ENCODE peak calls at places on chromosomes 12 and 14, in four cellular contexts. One of them, this sample, is unnamed.

GRCh38 chr12:116276433-116277216 is 868 bp downstream of the MED13L start:
- DNase-seq in stomach: peak; percentile 77
- DNase-seq in HepG2: peak; percentile 71
- DNase-seq in H1: peak; percentile 66
- DNase-seq in this sample: peak; percentile 72

GRCh38 chr12:110079477-110080400 is 31.4 kb upstream of the C12orf76 start:
- DNase-seq in stomach: peak; percentile 44
- DNase-seq in HepG2: peak; percentile 96
- DNase-seq in H1: no peak
- DNase-seq in this sample: peak; percentile 38

GRCh38 chr14:35632276-35633071 is 98.5 kb downstream of the INSM2 start:
- DNase-seq in H1: no peak
- DNase-seq in HepG2: no peak
- DNase-seq in stomach: no peak
- DNase-seq in this sample: no peak

GRCh38 chr12:108948369-108948768 is 68.5 kb downstream of the DAO start:
- DNase-seq in H1: no peak
- DNase-seq in stomach: no peak
- DNase-seq in HepG2: no peak
- DNase-seq in this sample: no peak

GRCh38 chr12:76520348-76520747 is 39.2 kb downstream of the OSBPL8 start:
- DNase-seq in H1: no peak
- DNase-seq in stomach: no peak
- DNase-seq in HepG2: no peak
- DNase-seq in this sample: no peak

GRCh38 chr12:116999066-116999465 is 88.3 kb downstream of the FBXW8 start:
- DNase-seq in H1: no peak
- DNase-seq in HepG2: no peak
- DNase-seq in stomach: no peak
- DNase-seq in this sample: no peak

GRCh38 chr12:62919827-62920226 is 15.1 kb downstream of the PPM1H start:
- DNase-seq in stomach: peak; percentile 35
- DNase-seq in H1: no peak
- DNase-seq in HepG2: no peak
- DNase-seq in this sample: no peak

GRCh38 chr12:96416033-96416790 is 16.0 kb upstream of the CDK17 start:
- DNase-seq in stomach: no peak
- DNase-seq in HepG2: peak; percentile 21
- DNase-seq in H1: no peak
- DNase-seq in this sample: no peak

GRCh38 chr14:68979722-68980552 is 835 bp upstream of the ACTN1 start:
- DNase-seq in HepG2: no peak
- DNase-seq in stomach: peak; percentile 54
- DNase-seq in H1: peak; percentile 81
- DNase-seq in this sample: no peak

GRCh38 chr12:104670439-104671406 is 214.0 kb downstream of the CHST11 start:
- DNase-seq in H1: no peak
- DNase-seq in stomach: no peak
- DNase-seq in HepG2: no peak
- DNase-seq in this sample: no peak

GRCh38 chr14:70192915-70193314 is 4.2 kb upstream of the SLC8A3 start:
- DNase-seq in H1: no peak
- DNase-seq in stomach: no peak
- DNase-seq in HepG2: peak; percentile 10
- DNase-seq in this sample: no peak

GRCh38 chr12:74747305-74747704 is 209.7 kb downstream of the ATXN7L3B start:
- DNase-seq in HepG2: no peak
- DNase-seq in H1: no peak
- DNase-seq in stomach: no peak
- DNase-seq in this sample: no peak

GRCh38 chr12:108691995-108692808 is 39.1 kb downstream of the CORO1C start:
- DNase-seq in HepG2: no peak
- DNase-seq in H1: no peak
- DNase-seq in stomach: no peak
- DNase-seq in this sample: no peak

GRCh38 chr12:19382111-19382526 is 57.2 kb upstream of the AEBP2 start:
- DNase-seq in H1: no peak
- DNase-seq in stomach: peak; percentile 3
- DNase-seq in HepG2: peak; percentile 9
- DNase-seq in this sample: no peak

GRCh38 chr12:29320295-29321090 is 60.5 kb downstream of the ERGIC2 start:
- DNase-seq in stomach: no peak
- DNase-seq in H1: no peak
- DNase-seq in HepG2: peak; percentile 2
- DNase-seq in this sample: no peak

GRCh38 chr14:94975366-94975765 is 182.0 kb downstream of the DICER1 start:
- DNase-seq in H1: no peak
- DNase-seq in stomach: no peak
- DNase-seq in HepG2: no peak
- DNase-seq in this sample: no peak

GRCh38 chr12:25894759-25895158 is 63.7 kb upstream of the RASSF8 start:
- DNase-seq in HepG2: no peak
- DNase-seq in H1: no peak
- DNase-seq in stomach: no peak
- DNase-seq in this sample: no peak

GRCh38 chr12:71415336-71416231 is 24.0 kb upstream of the LGR5 start:
- DNase-seq in HepG2: peak; percentile 60
- DNase-seq in H1: no peak
- DNase-seq in stomach: no peak
- DNase-seq in this sample: no peak

GRCh38 chr12:28558232-28558631 is 368.0 kb downstream of the CCDC91 start:
- DNase-seq in stomach: no peak
- DNase-seq in H1: no peak
- DNase-seq in HepG2: no peak
- DNase-seq in this sample: no peak

GRCh38 chr12:123091756-123092155 is 59.1 kb downstream of the PITPNM2 start:
- DNase-seq in stomach: no peak
- DNase-seq in HepG2: no peak
- DNase-seq in H1: no peak
- DNase-seq in this sample: no peak

GRCh38 chr12:40103043-40103442 is 2.8 kb downstream of the SLC2A13 start:
- DNase-seq in H1: no peak
- DNase-seq in HepG2: no peak
- DNase-seq in stomach: no peak
- DNase-seq in this sample: no peak

GRCh38 chr12:3313655-3314305 is 177.2 kb upstream of the PRMT8 start:
- DNase-seq in H1: no peak
- DNase-seq in stomach: no peak
- DNase-seq in HepG2: peak; percentile 40
- DNase-seq in this sample: no peak

GRCh38 chr14:36747411-36748184 is 85.9 kb downstream of the PAX9 start:
- DNase-seq in H1: no peak
- DNase-seq in stomach: no peak
- DNase-seq in HepG2: peak; percentile 44
- DNase-seq in this sample: no peak

GRCh38 chr12:1606021-1606622 is 11.7 kb upstream of the FBXL14 start:
- DNase-seq in stomach: peak; percentile 96
- DNase-seq in HepG2: peak; percentile 79
- DNase-seq in H1: no peak
- DNase-seq in this sample: peak; percentile 90

GRCh38 chr14:101897326-101897725 is 67.0 kb upstream of the DYNC1H1 start:
- DNase-seq in stomach: no peak
- DNase-seq in HepG2: no peak
- DNase-seq in H1: no peak
- DNase-seq in this sample: no peak
- TF ChIP-seq CTCF in stomach: no peak
- TF ChIP-seq CTCF in HepG2: no peak
- TF ChIP-seq CTCF in H1: no peak
- TF ChIP-seq CTCF in this sample: no peak

GRCh38 chr12:56334490-56334793 is 642 bp upstream of the PAN2 start:
- DNase-seq in stomach: no peak
- DNase-seq in HepG2: no peak
- DNase-seq in H1: no peak
- DNase-seq in this sample: no peak

GRCh38 chr12:56333197-56333678 is 562 bp downstream of the PAN2 start:
- DNase-seq in HepG2: no peak
- DNase-seq in stomach: no peak
- DNase-seq in H1: no peak
- DNase-seq in this sample: no peak

GRCh38 chr12:56332512-56333196 is 1.1 kb downstream of the PAN2 start:
- DNase-seq in H1: no peak
- DNase-seq in HepG2: no peak
- DNase-seq in stomach: no peak
- DNase-seq in this sample: no peak

GRCh38 chr12:56336361-56337167 is 2.1 kb upstream of the IL23A start:
- DNase-seq in HepG2: no peak
- DNase-seq in stomach: no peak
- DNase-seq in H1: no peak
- DNase-seq in this sample: no peak

GRCh38 chr12:56333679-56334489 is at the start of gene PAN2:
- DNase-seq in HepG2: peak; percentile 96
- DNase-seq in stomach: peak; percentile 96
- DNase-seq in H1: peak; percentile 92
- DNase-seq in this sample: peak; percentile 95
- TF ChIP-seq EP300 in HepG2: no peak
- TF ChIP-seq EP300 in stomach: no peak
- TF ChIP-seq EP300 in H1: no peak
- TF ChIP-seq EP300 in this sample: peak; percentile 85

DNA sequence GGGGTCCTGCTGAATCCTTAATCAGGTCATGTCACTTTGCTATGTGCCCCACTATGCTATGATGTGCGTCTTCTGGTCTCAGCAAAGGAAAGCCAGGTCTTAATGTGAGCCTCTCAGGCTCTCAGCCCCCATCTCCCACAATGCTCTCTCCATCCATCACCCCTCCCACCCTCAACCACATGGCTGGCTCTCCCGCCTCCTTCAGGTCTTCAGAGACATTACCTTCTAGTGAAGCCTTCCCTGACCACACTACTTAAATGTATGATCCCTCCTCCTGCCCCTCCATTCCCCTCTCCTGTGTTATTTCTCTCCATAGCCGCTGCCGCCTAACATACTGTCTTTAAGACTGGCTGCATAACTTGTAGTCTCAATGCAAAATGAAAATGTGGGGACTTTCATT is 50.5 kb downstream of the KRT80 start:
- DNase-seq in HepG2: no peak
- DNase-seq in stomach: no peak
- DNase-seq in H1: no peak
- DNase-seq in this sample: no peak
- TF ChIP-seq CTCF in HepG2: no peak
- TF ChIP-seq CTCF in stomach: no peak
- TF ChIP-seq CTCF in H1: peak; percentile 56
- TF ChIP-seq CTCF in this sample: no peak

DNA sequence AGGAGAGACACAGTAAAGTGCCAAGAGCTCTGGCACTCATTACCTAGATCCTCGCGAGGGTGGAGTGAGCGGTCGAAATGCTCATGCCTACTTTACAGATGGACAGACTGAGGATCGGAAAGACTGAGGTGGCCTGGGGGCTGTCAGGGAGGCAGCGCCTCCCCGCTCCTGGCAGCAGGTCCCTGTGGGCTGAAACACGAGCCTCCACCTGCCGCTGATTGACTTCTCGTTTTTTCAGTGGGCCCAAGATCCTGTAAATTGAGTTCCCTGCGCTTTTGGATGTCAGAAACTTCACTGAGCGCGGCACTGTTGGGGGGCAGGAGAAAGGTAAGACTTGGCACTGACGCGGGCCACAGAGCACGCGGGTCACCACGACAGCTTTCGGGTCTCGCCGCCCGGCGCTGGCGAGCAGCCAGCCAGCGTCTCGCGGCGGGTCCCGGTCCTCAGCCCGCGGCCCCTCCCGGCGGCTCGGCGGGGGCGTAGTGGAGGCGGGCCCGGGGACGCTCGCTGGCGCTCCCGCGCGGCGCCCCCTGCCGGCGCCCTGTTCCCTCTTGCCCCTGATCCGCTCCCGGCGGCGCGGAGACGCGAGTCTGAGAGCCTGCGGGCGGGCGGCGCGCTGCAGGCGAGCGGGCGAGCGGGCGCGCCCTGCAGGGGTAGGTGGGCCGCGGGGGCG is 550 bp upstream of the SCN8A start:
- DNase-seq in H1: peak; percentile 91
- DNase-seq in stomach: peak; percentile 66
- DNase-seq in HepG2: peak; percentile 62
- DNase-seq in this sample: no peak
- TF ChIP-seq EP300 in H1: no peak
- TF ChIP-seq EP300 in stomach: no peak
- TF ChIP-seq EP300 in HepG2: no peak
- TF ChIP-seq EP300 in this sample: no peak

GRCh38 chr14:76955575-76956252 is 72.8 kb downstream of the IRF2BPL start:
- DNase-seq in HepG2: peak; percentile 59
- DNase-seq in stomach: no peak
- DNase-seq in H1: no peak
- DNase-seq in this sample: no peak

GRCh38 chr14:76958020-76958965 is 70.2 kb downstream of the IRF2BPL start:
- DNase-seq in HepG2: no peak
- DNase-seq in H1: no peak
- DNase-seq in stomach: no peak
- DNase-seq in this sample: no peak

GRCh38 chr14:76957224-76957881 is 71.2 kb downstream of the IRF2BPL start:
- DNase-seq in HepG2: no peak
- DNase-seq in H1: no peak
- DNase-seq in stomach: no peak
- DNase-seq in this sample: no peak

GRCh38 chr14:76954791-76955190 is 73.7 kb downstream of the IRF2BPL start:
- DNase-seq in HepG2: no peak
- DNase-seq in stomach: no peak
- DNase-seq in H1: no peak
- DNase-seq in this sample: no peak

DNA sequence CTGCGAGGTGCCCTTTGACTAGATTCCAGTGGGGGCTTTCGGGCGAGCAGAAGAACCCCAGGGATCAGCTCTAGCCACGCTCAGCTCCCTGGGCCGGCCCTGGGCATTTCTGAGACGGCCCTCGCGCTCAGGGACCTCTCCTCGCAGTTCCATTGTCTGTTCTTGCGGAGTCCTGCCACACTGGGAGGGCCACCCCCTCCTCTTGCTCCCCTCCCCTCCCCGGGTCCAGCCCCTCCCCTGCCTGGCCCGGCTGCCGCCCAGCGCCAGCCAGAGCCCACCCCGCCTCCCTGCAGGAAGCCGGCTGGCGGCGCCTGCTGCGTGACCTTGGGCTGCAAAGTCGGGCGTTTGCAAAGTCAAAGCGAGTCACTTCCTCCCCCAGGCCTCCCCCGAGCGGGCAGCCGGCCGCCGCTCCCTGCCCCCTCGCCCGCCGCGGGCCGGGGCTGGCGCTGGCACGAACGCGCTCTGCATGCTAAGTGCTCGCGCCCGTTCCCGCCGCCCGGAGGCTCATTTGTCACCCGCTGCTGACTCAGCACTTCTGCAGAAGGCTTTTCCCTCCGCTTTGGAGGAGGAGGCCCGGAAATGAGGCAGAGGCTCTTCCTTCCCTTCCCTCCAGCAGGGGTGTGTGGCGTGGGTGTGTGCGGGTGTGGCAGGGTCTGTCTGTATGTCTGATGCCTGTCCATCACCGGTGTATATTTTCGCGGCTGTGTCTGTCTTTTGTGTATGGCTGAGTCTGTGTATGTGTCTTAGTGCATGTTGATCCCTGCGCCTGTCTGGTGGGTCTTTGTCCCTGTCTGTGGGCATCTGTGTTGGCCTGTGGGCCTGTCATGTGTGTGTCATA is 72.0 kb downstream of the IRF2BPL start:
- DNase-seq in HepG2: peak; percentile 89
- DNase-seq in H1: peak; percentile 91
- DNase-seq in stomach: peak; percentile 93
- DNase-seq in this sample: peak; percentile 76
- TF ChIP-seq CTCF in HepG2: peak; percentile 37
- TF ChIP-seq CTCF in H1: no peak
- TF ChIP-seq CTCF in stomach: peak; percentile 9
- TF ChIP-seq CTCF in this sample: peak; percentile 61